ENCODE peak calls at places on chromosomes 13 and 19, in eight cellular contexts. Y is head of caudate nucleus; N is epithelial cell of esophagus; L is NCI-H1417; A is central memory CD4-positive, alpha-beta T cell; X is body of pancreas; H is foreskin melanocyte; D is NAMALWA. S is an unnamed sample.

GRCh38 chr13:81929988-81930387 is 1589.1 kb upstream of the SPRY2 start:
- DNase-seq in Y (no peak), X (no peak), D (peak; percentile 46), A (no peak), L (peak; percentile 74), H (no peak), N (peak; percentile 47), S (no peak)

GRCh38 chr13:97018029-97018819 is 23.9 kb upstream of the OXGR1 start:
- DNase-seq in A (peak; percentile 17), Y (peak; percentile 70), H (peak; percentile 60), X (peak; percentile 33), N (peak; percentile 64), L (peak; percentile 84), D (peak; percentile 83), S (peak; percentile 27)

GRCh38 chr19:27762933-27763332 is 1450.0 kb downstream of the UQCRFS1 start:
- DNase-seq in L (no peak), D (no peak), Y (no peak), N (no peak), H (no peak), A (no peak), X (no peak), S (no peak)

GRCh38 chr13:106599875-106600797 is 32.2 kb upstream of the ARGLU1 start:
- DNase-seq in Y (no peak), N (no peak), H (peak; percentile 25), A (peak; percentile 5), L (no peak), D (no peak), X (peak; percentile 14), S (no peak)

GRCh38 chr19:56671613-56671994 is at the start of gene ZNF835:
- DNase-seq in L (no peak), H (no peak), D (no peak), Y (peak; percentile 97), A (peak; percentile 76), X (peak; percentile 84), N (peak; percentile 38), S (peak; percentile 63)

GRCh38 chr19:56111601-56112312 is 9.3 kb downstream of the ZNF787 start:
- DNase-seq in A (no peak), X (peak; percentile 58), D (peak; percentile 26), Y (peak; percentile 81), L (peak; percentile 30), N (no peak), H (no peak), S (peak; percentile 44)

GRCh38 chr19:45420356-45420755 is 3.4 kb downstream of the ERCC1 start:
- DNase-seq in X (no peak), D (no peak), Y (no peak), N (no peak), H (no peak), L (no peak), A (no peak), S (no peak)

GRCh38 chr13:89380101-89380500 is 1708.9 kb downstream of the SLITRK5 start:
- DNase-seq in D (no peak), L (peak; percentile 28), A (no peak), H (no peak), Y (no peak), X (peak; percentile 25), N (peak; percentile 74), S (no peak)

GRCh38 chr13:111177081-111177711 is 62.1 kb downstream of the ARHGEF7 start:
- DNase-seq in Y (peak; percentile 75), D (peak; percentile 77), N (peak; percentile 67), A (peak; percentile 85), L (no peak), H (peak; percentile 78), X (peak; percentile 40), S (peak; percentile 81)

GRCh38 chr19:41174297-41174928 is 18.6 kb upstream of the CYP2S1 start:
- DNase-seq in Y (no peak), D (no peak), A (no peak), X (no peak), H (no peak), L (no peak), N (no peak), S (no peak)

GRCh38 chr19:8306235-8307054 is 1.7 kb downstream of the CD320 start:
- DNase-seq in X (peak; percentile 9), N (no peak), H (no peak), A (no peak), D (no peak), L (no peak), Y (no peak), S (no peak)

GRCh38 chr13:78806457-78806856 is 147.5 kb upstream of the OBI1 start:
- DNase-seq in X (no peak), H (no peak), A (no peak), N (peak; percentile 3), Y (no peak), L (peak; percentile 16), D (peak; percentile 50), S (no peak)

GRCh38 chr19:6501740-6502648 is at the start of gene TUBB4A:
- DNase-seq in L (peak; percentile 36), X (peak; percentile 31), Y (peak; percentile 91), A (no peak), N (no peak), D (peak; percentile 50), H (peak; percentile 43), S (peak; percentile 17)

GRCh38 chr19:18204394-18205179 is 745 bp upstream of the RAB3A start:
- DNase-seq in N (no peak), Y (peak; percentile 37), A (no peak), D (no peak), L (no peak), H (peak; percentile 36), X (no peak), S (peak; percentile 57)

GRCh38 chr13:99498304-99499161 is 2.7 kb upstream of the TM9SF2 start:
- DNase-seq in D (peak; percentile 99), A (peak; percentile 95), X (peak; percentile 99), L (peak; percentile 100), H (peak; percentile 91), N (peak; percentile 99), Y (peak; percentile 94), S (peak; percentile 90)